ENCODE peak calls at places on chromosome 22, in ten cellular contexts. D, L, V, N, Z, W, U, G, B and J are unnamed samples.

GRCh38 chr22:35480627-35481565 is 59.7 kb upstream of the RASD2 start:
- DNase-seq in D (no peak), Z (peak), G (no peak), V (no peak), B (no peak), N (no peak), L (no peak), U (no peak), W (no peak), J (no peak)

GRCh38 chr22:21567456-21568206 is at the start of gene UBE2L3:
- DNase-seq in Z (peak), G (peak), L (peak), D (peak), N (peak), U (peak), V (peak), W (peak), B (peak), J (peak)

GRCh38 chr22:46077669-46078099 is 72.6 kb upstream of the PPARA start:
- DNase-seq in D (no peak), Z (peak), V (no peak), W (no peak), B (no peak), G (no peak), U (peak), L (no peak), N (peak), J (peak)

GRCh38 chr22:25582946-25583345 is 18.5 kb downstream of the GRK3 start:
- DNase-seq in L (no peak), U (no peak), Z (no peak), W (no peak), G (no peak), N (no peak), B (no peak), V (no peak), D (peak), J (no peak)

GRCh38 chr22:43228863-43229262 is 41.9 kb upstream of the TTLL12 start:
- DNase-seq in D (no peak), N (no peak), U (no peak), G (no peak), V (no peak), L (no peak), B (no peak), Z (no peak), W (no peak), J (no peak)

GRCh38 chr22:44664149-44664548 is 37.9 kb upstream of the PRR5 start:
- DNase-seq in V (no peak), L (no peak), G (no peak), D (peak), B (no peak), N (peak), Z (peak), U (peak), W (no peak), J (peak)

GRCh38 chr22:35687461-35687860 is 30.2 kb upstream of the APOL5 start:
- DNase-seq in D (no peak), L (no peak), N (no peak), V (no peak), B (no peak), G (no peak), Z (no peak), W (no peak), U (no peak), J (no peak)

GRCh38 chr22:50731811-50732624 is 6.0 kb upstream of the ACR start:
- DNase-seq in U (no peak), W (no peak), G (peak), N (peak), B (peak), D (no peak), Z (peak), V (peak), L (no peak), J (peak)

GRCh38 chr22:17130199-17130598 is 9.0 kb upstream of the TMEM121B start:
- DNase-seq in U (no peak), G (no peak), N (no peak), L (no peak), V (no peak), B (no peak), D (no peak), Z (no peak), W (no peak), J (no peak)

GRCh38 chr22:34462795-34463194 is 542.5 kb upstream of the LARGE1 start:
- DNase-seq in B (no peak), U (no peak), N (no peak), G (no peak), L (no peak), V (no peak), D (no peak), Z (no peak), W (peak), J (no peak)

GRCh38 chr22:47618180-47618579 is 855.7 kb downstream of the TBC1D22A start:
- DNase-seq in G (peak), N (no peak), U (no peak), W (peak), Z (peak), V (peak), B (no peak), L (no peak), D (no peak), J (peak)

GRCh38 chr22:46845281-46846153 is 83.1 kb downstream of the TBC1D22A start:
- DNase-seq in B (no peak), N (no peak), D (peak), U (no peak), V (no peak), W (no peak), G (peak), Z (peak), L (no peak), J (no peak)

GRCh38 chr22:34105461-34106062 is 185.3 kb upstream of the LARGE1 start:
- DNase-seq in V (peak), N (peak), L (peak), D (no peak), Z (peak), G (no peak), B (peak), U (peak), W (peak), J (peak)

GRCh38 chr22:27632451-27633295 is 168.9 kb downstream of the MN1 start:
- DNase-seq in B (no peak), D (no peak), G (no peak), V (peak), W (no peak), Z (no peak), U (no peak), L (no peak), N (peak), J (no peak)

GRCh38 chr22:27438271-27438980 is 363.1 kb downstream of the MN1 start:
- DNase-seq in U (peak), Z (no peak), L (peak), V (peak), W (peak), G (no peak), N (no peak), B (no peak), D (no peak), J (peak)

GRCh38 chr22:46066691-46067090 is 83.6 kb upstream of the PPARA start:
- DNase-seq in B (no peak), U (peak), W (no peak), N (peak), G (peak), V (no peak), L (no peak), D (peak), Z (peak), J (peak)

GRCh38 chr22:26648011-26648497 is 9.3 kb upstream of the MIAT start:
- DNase-seq in D (no peak), W (peak), V (no peak), Z (peak), N (no peak), L (peak), U (no peak), B (peak), G (no peak), J (peak)

GRCh38 chr22:50547231-50547851 is 1.6 kb downstream of the KLHDC7B start:
- DNase-seq in B (no peak), U (no peak), G (no peak), L (no peak), Z (peak), W (no peak), N (no peak), D (no peak), V (no peak), J (no peak)

GRCh38 chr22:44884968-44885805 is 124.6 kb downstream of the PHF21B start:
- DNase-seq in U (no peak), G (peak), Z (no peak), L (no peak), W (peak), V (no peak), N (no peak), B (no peak), D (no peak), J (no peak)

GRCh38 chr22:31394326-31394725 is 5.1 kb upstream of the DRG1 start:
- DNase-seq in W (no peak), V (no peak), G (no peak), B (no peak), D (no peak), Z (no peak), L (no peak), U (no peak), N (no peak), J (no peak)

GRCh38 chr22:19576460-19577421 is 52.5 kb upstream of the CLDN5 start:
- DNase-seq in D (peak), L (no peak), U (no peak), G (no peak), W (peak), N (peak), Z (no peak), B (peak), V (no peak), J (no peak)

GRCh38 chr22:33735978-33736377 is 184.3 kb downstream of the LARGE1 start:
- DNase-seq in U (no peak), L (no peak), W (no peak), B (no peak), N (no peak), D (no peak), V (no peak), Z (no peak), G (no peak), J (no peak)

GRCh38 chr22:46090631-46091201 is 59.6 kb upstream of the PPARA start:
- DNase-seq in L (no peak), Z (no peak), B (no peak), U (peak), V (no peak), W (no peak), N (peak), G (no peak), D (no peak), J (no peak)

GRCh38 chr22:46447906-46448669 is 89.3 kb downstream of the CELSR1 start:
- DNase-seq in D (no peak), L (no peak), Z (no peak), B (no peak), G (no peak), W (no peak), N (no peak), V (no peak), U (no peak), J (no peak)

GRCh38 chr22:47388778-47389177 is 626.3 kb downstream of the TBC1D22A start:
- DNase-seq in Z (no peak), V (no peak), B (no peak), D (no peak), W (no peak), L (no peak), N (no peak), G (no peak), U (no peak), J (no peak)

GRCh38 chr22:45754822-45755221 is 83.2 kb downstream of the ATXN10 start:
- DNase-seq in V (no peak), G (no peak), U (no peak), D (no peak), W (no peak), N (no peak), L (no peak), Z (no peak), B (peak), J (no peak)

GRCh38 chr22:35541254-35541748 is 670 bp downstream of the RASD2 start:
- DNase-seq in Z (no peak), W (no peak), G (no peak), L (no peak), B (no peak), V (no peak), U (no peak), N (no peak), D (no peak), J (no peak)

GRCh38 chr22:27718186-27719032 is 83.1 kb downstream of the MN1 start:
- DNase-seq in L (no peak), B (no peak), W (peak), U (peak), Z (peak), D (peak), V (no peak), N (peak), G (peak), J (peak)

GRCh38 chr22:20319041-20319744 is 667 bp downstream of the DGCR6L start:
- DNase-seq in G (peak), Z (peak), U (no peak), N (no peak), D (peak), V (peak), L (no peak), B (peak), W (peak), J (peak)

GRCh38 chr22:36692280-36692679 is 11.3 kb downstream of the CACNG2 start:
- DNase-seq in D (no peak), B (no peak), L (no peak), Z (no peak), N (no peak), V (no peak), G (no peak), U (no peak), W (no peak), J (no peak)

GRCh38 chr22:44519895-44520294 is 21.9 kb upstream of the RTL6 start:
- DNase-seq in W (no peak), B (no peak), N (peak), D (no peak), G (no peak), V (no peak), U (no peak), L (no peak), Z (no peak), J (no peak)

GRCh38 chr22:47213571-47214230 is 451.3 kb downstream of the TBC1D22A start:
- DNase-seq in L (no peak), D (no peak), V (peak), W (peak), Z (no peak), B (peak), N (no peak), G (peak), U (no peak), J (no peak)

GRCh38 chr22:39177791-39178190 is 25.3 kb upstream of the CBX7 start:
- DNase-seq in N (peak), L (no peak), D (no peak), B (no peak), V (no peak), W (no peak), G (peak), Z (no peak), U (no peak), J (no peak)
- H3K27ac ChIP-seq in N (peak), L (no peak), D (peak), B (no peak), V (peak), W (no peak), G (peak), Z (no peak), U (peak), J (no peak)

DNA sequence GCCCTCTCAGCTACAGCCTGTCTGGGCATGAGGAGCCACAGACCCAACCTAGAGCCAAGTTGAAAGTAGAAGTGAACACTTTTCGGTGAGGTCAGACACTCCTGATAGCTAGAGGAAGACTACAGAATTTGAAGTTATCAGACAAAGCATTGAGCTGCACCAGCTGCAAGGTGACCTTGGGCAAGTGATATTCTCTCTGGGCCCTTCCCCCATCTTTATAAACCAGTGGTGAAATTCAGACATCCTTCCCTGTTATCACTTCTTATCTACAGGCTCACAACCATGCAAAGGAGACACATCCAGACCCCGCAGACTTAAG is 8.0 kb upstream of the PMM1 start:
- DNase-seq in U (no peak), D (no peak), W (no peak), B (no peak), G (no peak), N (no peak), V (no peak), Z (no peak), L (no peak), J (no peak)
- H3K27ac ChIP-seq in U (no peak), D (no peak), W (no peak), B (no peak), G (no peak), N (peak), V (no peak), Z (no peak), L (no peak), J (peak)

DNA sequence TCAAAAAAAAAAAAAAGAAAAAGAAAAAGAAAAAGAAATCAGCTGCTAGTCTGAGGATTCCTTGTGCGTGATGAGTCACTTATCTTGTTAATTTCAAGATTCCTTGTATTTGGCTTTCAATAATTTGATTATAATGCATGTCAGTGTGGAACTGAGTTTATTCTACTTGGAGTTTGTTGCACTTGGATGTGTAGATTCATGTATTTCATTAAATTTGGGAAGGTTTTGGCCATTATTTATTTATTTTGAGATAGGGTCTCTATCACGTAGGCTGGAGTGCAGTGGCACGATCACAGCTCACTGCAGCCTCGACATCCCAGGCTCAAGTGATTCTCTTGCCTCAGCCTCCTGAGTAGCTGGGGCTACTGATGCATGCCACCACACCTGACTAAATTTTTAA is 14.8 kb downstream of the WBP2NL start:
- DNase-seq in Z (no peak), B (no peak), D (no peak), L (no peak), V (no peak), N (no peak), W (no peak), U (no peak), G (no peak), J (no peak)
- H3K27ac ChIP-seq in Z (no peak), B (no peak), D (no peak), L (no peak), V (no peak), N (no peak), W (no peak), U (no peak), G (no peak), J (no peak)

GRCh38 chr22:37848587-37849088 is 581 bp upstream of the EIF3L start:
- DNase-seq in B (peak), Z (no peak), W (peak), L (no peak), G (no peak), N (no peak), D (peak), V (no peak), U (no peak), J (no peak)
- H3K27ac ChIP-seq in B (peak), Z (peak), W (peak), L (no peak), G (peak), N (peak), D (peak), V (peak), U (peak), J (peak)

DNA sequence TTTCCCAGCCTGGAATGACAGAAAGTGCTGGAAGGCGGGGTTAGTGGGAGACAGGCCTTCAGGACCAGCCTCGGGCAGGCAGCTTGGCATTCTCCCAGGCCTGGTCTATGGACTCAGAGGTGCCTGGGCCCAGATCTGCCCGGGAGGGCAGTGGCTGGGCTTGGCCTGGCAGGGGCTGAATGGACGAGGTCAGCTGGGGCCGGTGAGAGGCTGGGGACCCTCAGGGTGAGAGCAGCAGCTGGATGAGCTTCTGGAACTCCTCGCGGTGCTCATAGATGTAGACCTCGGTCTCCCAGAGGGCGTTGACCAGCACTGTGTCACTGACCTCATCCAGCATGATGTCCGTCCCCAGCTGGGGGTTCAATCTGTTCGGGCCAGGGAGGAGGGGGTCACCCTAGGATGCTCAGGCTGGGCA is 1.5 kb upstream of the BAIAP2L2 start:
- DNase-seq in Z (peak), L (no peak), N (no peak), W (no peak), U (no peak), B (no peak), V (no peak), D (no peak), G (no peak), J (no peak)
- H3K27ac ChIP-seq in Z (peak), L (no peak), N (no peak), W (no peak), U (no peak), B (no peak), V (no peak), D (no peak), G (no peak), J (no peak)

GRCh38 chr22:24431309-24432034 is 4.1 kb downstream of the ADORA2A start:
- DNase-seq in G (no peak), N (no peak), B (no peak), V (no peak), L (no peak), Z (peak), U (peak), D (no peak), W (no peak), J (no peak)

GRCh38 chr22:24430431-24431308 is 3.3 kb downstream of the ADORA2A start:
- DNase-seq in G (no peak), U (no peak), L (no peak), Z (no peak), V (no peak), D (no peak), N (no peak), W (no peak), B (no peak), J (no peak)

GRCh38 chr22:24433001-24433867 is 5.8 kb downstream of the ADORA2A start:
- DNase-seq in D (no peak), Z (peak), V (no peak), G (no peak), B (peak), N (no peak), W (no peak), L (no peak), U (no peak), J (no peak)

GRCh38 chr22:24433868-24434471 is 6.6 kb downstream of the ADORA2A start:
- DNase-seq in V (no peak), N (no peak), U (no peak), B (peak), W (no peak), Z (peak), G (no peak), L (no peak), D (peak), J (no peak)

DNA sequence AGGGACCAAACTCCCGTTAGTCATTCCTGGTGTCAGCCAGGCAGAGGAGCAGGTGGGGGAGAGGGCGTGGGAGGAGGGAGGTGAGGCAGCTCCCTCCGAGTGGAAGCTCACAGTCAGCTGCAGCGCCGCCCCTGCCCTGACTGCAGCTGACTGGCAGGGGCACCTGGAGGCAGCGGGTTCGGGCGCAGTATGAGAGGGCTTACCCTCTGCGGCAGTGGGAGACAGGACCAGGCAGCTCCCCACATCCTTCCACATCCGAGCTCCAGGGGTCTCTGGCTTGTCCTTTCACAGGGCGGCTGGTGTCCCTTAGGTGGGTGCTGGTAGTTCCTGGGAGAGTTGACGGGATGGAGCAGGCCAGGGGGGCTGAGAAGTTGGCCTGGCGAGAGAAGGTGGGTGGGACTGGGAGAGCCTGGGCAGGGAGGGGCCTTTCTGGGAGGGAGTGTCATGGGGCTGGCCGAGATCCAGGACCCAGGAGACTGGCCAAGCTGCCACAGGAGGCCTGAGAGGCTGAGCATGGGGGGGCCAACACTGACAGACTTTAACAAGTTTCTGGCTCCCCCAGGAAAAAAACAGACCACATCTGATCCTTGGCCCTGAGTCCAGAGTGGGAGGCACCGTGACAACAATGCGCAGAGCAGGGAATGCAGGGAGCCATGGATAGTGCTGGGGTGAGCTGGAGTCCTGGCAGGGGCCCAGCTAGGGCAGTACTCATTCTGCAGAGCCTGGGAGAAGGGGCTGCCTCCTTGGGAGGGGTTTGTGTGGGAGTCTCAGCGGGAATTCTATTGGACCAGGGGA is 4.9 kb downstream of the ADORA2A start:
- DNase-seq in N (peak), G (no peak), B (peak), V (no peak), U (no peak), Z (peak), L (no peak), D (no peak), W (no peak), J (no peak)
- H3K27ac ChIP-seq in N (peak), G (no peak), B (peak), V (no peak), U (peak), Z (no peak), L (no peak), D (no peak), W (no peak), J (peak)

GRCh38 chr22:30327864-30328345 is 1.2 kb upstream of the TBC1D10A start:
- DNase-seq in D (no peak), Z (no peak), V (peak), N (no peak), W (peak), L (no peak), U (no peak), G (no peak), B (peak), J (no peak)
- H3K27ac ChIP-seq in D (no peak), Z (peak), V (no peak), N (no peak), W (no peak), L (no peak), U (no peak), G (peak), B (peak), J (no peak)

GRCh38 chr22:49157529-49158339 is 669.9 kb downstream of the BRD1 start:
- DNase-seq in V (no peak), L (no peak), G (peak), N (no peak), W (no peak), U (peak), B (no peak), D (no peak), Z (no peak), J (no peak)
- H3K27ac ChIP-seq in V (no peak), L (no peak), G (no peak), N (no peak), W (no peak), U (no peak), B (no peak), D (no peak), Z (no peak), J (no peak)